ENCODE peak calls at places on chromosome 6, in ten cellular contexts. T is NCI-H748 treated with DMSO at 0.1 percent for 48 hours; U is activated T-cell treated with anti-CD3 and anti-CD28 coated beads for 1 hour; Q is fibroblast of villous mesenchyme; W is ecto neural progenitor cell; A is left lung; O is dorsolateral prefrontal cortex; V is activated CD8-positive, alpha-beta memory T cell treated with anti-CD3 and anti-CD28 coated beads for 4 hours; Y is heart left ventricle; X is COR-L47. S is an unnamed sample.
A peak's percentile ranks its signal among the peaks of the same experiment; 100 is the strongest.

GRCh38 chr6:42359021-42359420 is 92.7 kb downstream of the TRERF1 start:
- DNase-seq in O (no peak), A (no peak), W (no peak), V (no peak), U (no peak), Y (no peak), T (no peak), Q (no peak), X (no peak), S (no peak)

GRCh38 chr6:36245572-36246031 is 24.3 kb upstream of the PNPLA1 start:
- DNase-seq in A (peak; percentile 62), O (no peak), T (no peak), U (no peak), X (peak; percentile 45), Y (no peak), W (no peak), Q (no peak), V (no peak), S (no peak)

GRCh38 chr6:84762220-84762940 is 2.0 kb downstream of the TBX18 start:
- DNase-seq in A (peak; percentile 70), X (peak; percentile 16), V (no peak), Q (peak; percentile 49), U (no peak), O (no peak), T (no peak), Y (no peak), W (peak; percentile 68), S (no peak)

GRCh38 chr6:15239606-15240364 is 6.1 kb upstream of the JARID2 start:
- DNase-seq in Y (peak; percentile 44), T (peak; percentile 29), A (no peak), W (no peak), O (no peak), V (no peak), Q (no peak), U (no peak), X (no peak), S (no peak)

GRCh38 chr6:20325641-20326421 is 75.8 kb upstream of the E2F3 start:
- DNase-seq in A (no peak), W (no peak), Y (no peak), X (no peak), Q (peak; percentile 27), U (no peak), T (no peak), O (no peak), V (no peak), S (no peak)

GRCh38 chr6:15894973-15895858 is 232.4 kb upstream of the DTNBP1 start:
- DNase-seq in U (no peak), X (no peak), Y (no peak), Q (no peak), A (no peak), T (no peak), W (no peak), O (no peak), V (no peak), S (no peak)

GRCh38 chr6:15343490-15344185 is 97.8 kb downstream of the JARID2 start:
- DNase-seq in O (no peak), X (no peak), A (no peak), V (no peak), W (no peak), T (no peak), Y (no peak), U (no peak), Q (peak; percentile 51), S (no peak)

GRCh38 chr6:38847497-38847896 is 132.4 kb downstream of the DNAH8 start:
- DNase-seq in Y (no peak), O (no peak), A (no peak), V (no peak), X (no peak), T (no peak), Q (no peak), U (no peak), W (no peak), S (no peak)

GRCh38 chr6:74549746-74550145 is 656.1 kb downstream of the COL12A1 start:
- DNase-seq in W (no peak), A (no peak), T (no peak), U (no peak), Y (no peak), Q (no peak), V (no peak), O (no peak), X (no peak), S (no peak)

GRCh38 chr6:87333591-87334181 is 4.6 kb upstream of the GJB7 start:
- DNase-seq in V (no peak), O (no peak), W (no peak), Q (peak; percentile 8), U (no peak), A (no peak), X (no peak), Y (peak; percentile 27), T (no peak), S (no peak)

GRCh38 chr6:44487611-44488010 is 100.1 kb downstream of the CDC5L start:
- DNase-seq in V (no peak), Y (no peak), O (no peak), A (no peak), Q (no peak), T (no peak), W (no peak), X (no peak), U (no peak), S (no peak)

GRCh38 chr6:136037246-136037884 is 185.9 kb downstream of the PDE7B start:
- DNase-seq in X (no peak), O (no peak), W (no peak), T (no peak), Y (no peak), V (no peak), A (no peak), Q (no peak), U (no peak), S (no peak)

GRCh38 chr6:149271348-149272340 is 45.9 kb upstream of the TAB2 start:
- DNase-seq in A (no peak), O (no peak), Q (peak; percentile 12), W (no peak), X (no peak), U (peak; percentile 44), T (no peak), Y (no peak), V (peak; percentile 74), S (peak; percentile 30)

GRCh38 chr6:106973841-106974336 is 640 bp downstream of the CD24 start:
- DNase-seq in T (peak; percentile 33), U (no peak), O (no peak), A (peak; percentile 82), X (no peak), V (no peak), W (no peak), Y (no peak), Q (no peak), S (no peak)

GRCh38 chr6:99344289-99344688 is 5.2 kb downstream of the FAXC start:
- DNase-seq in W (no peak), Y (no peak), O (no peak), T (no peak), V (no peak), U (no peak), Q (peak; percentile 7), A (no peak), X (no peak), S (no peak)

GRCh38 chr6:83193747-83194582 is 808 bp downstream of the RWDD2A start:
- DNase-seq in T (peak; percentile 40), Y (peak; percentile 29), X (peak; percentile 61), O (peak; percentile 68), W (peak; percentile 82), A (peak; percentile 89), U (no peak), Q (peak; percentile 25), V (no peak), S (peak; percentile 15)

GRCh38 chr6:132614554-132614953 is 9.5 kb downstream of the TAAR2 start:
- DNase-seq in T (no peak), Q (no peak), A (no peak), O (no peak), X (no peak), U (no peak), Y (no peak), W (no peak), V (no peak), S (no peak)

GRCh38 chr6:150631982-150632642 is 32.4 kb downstream of the PLEKHG1 start:
- DNase-seq in V (no peak), T (no peak), X (no peak), W (no peak), O (no peak), A (no peak), Q (peak; percentile 69), U (no peak), Y (no peak), S (no peak)